ENCODE peak calls at places on chromosomes 12 and 14, in nine cellular contexts. J is stomach, Q is IMR-90, P is vagina, R is transverse colon, L is prostate gland, T is body of pancreas, X is heart left ventricle, V is uterus. H is an unnamed sample.
A peak's percentile ranks its signal among the peaks of the same experiment; 100 is the strongest.

GRCh38 chr12:95208678-95209077 is 8.6 kb downstream of the FGD6 start:
- DNase-seq in J (no peak), Q (no peak), P (no peak), R (no peak), L (no peak), T (no peak), X (no peak), V (no peak), H (peak; percentile 52)

GRCh38 chr12:78457951-78458350 is 406.6 kb upstream of the SYT1 start:
- DNase-seq in J (no peak), Q (peak; percentile 72), P (no peak), R (no peak), L (no peak), T (no peak), X (no peak), V (no peak), H (no peak)

GRCh38 chr12:71297930-71298329 is 140.1 kb upstream of the TSPAN8 start:
- DNase-seq in J (no peak), Q (no peak), P (no peak), R (no peak), L (no peak), T (no peak), X (no peak), V (no peak), H (no peak)

GRCh38 chr12:13530966-13531365 is 334.4 kb downstream of the EMP1 start:
- DNase-seq in J (no peak), Q (no peak), P (no peak), R (peak; percentile 11), L (no peak), T (no peak), X (no peak), V (no peak), H (peak; percentile 78)

GRCh38 chr14:54116972-54117371 is 160.3 kb upstream of the BMP4 start:
- DNase-seq in J (no peak), Q (peak; percentile 66), P (no peak), R (no peak), L (no peak), T (no peak), X (no peak), V (no peak), H (no peak)

GRCh38 chr14:100192250-100192671 is 32.8 kb upstream of the DEGS2 start:
- DNase-seq in J (no peak), Q (no peak), P (no peak), R (peak; percentile 21), L (no peak), T (peak; percentile 26), X (peak; percentile 38), V (peak; percentile 45), H (no peak)

GRCh38 chr12:29242921-29243431 is 93.9 kb downstream of the FAR2 start:
- DNase-seq in J (no peak), Q (no peak), P (no peak), R (no peak), L (no peak), T (no peak), X (no peak), V (no peak), H (no peak)

GRCh38 chr12:51590347-51591019 is 550 bp upstream of the SCN8A start:
- DNase-seq in J (peak; percentile 66), Q (peak; percentile 75), P (no peak), R (peak; percentile 73), L (peak; percentile 53), T (peak; percentile 82), X (peak; percentile 43), V (peak; percentile 27), H (peak; percentile 63)

GRCh38 chr12:65025070-65025469 is 96.0 kb downstream of the WIF1 start:
- DNase-seq in J (no peak), Q (no peak), P (no peak), R (no peak), L (no peak), T (no peak), X (no peak), V (no peak), H (no peak)

GRCh38 chr12:120388711-120389431 is 19.9 kb upstream of the MSI1 start:
- DNase-seq in J (no peak), Q (no peak), P (no peak), R (no peak), L (no peak), T (no peak), X (no peak), V (no peak), H (no peak)

GRCh38 chr12:54692353-54692752 is 44.2 kb upstream of the DCD start:
- DNase-seq in J (no peak), Q (no peak), P (no peak), R (no peak), L (no peak), T (no peak), X (no peak), V (no peak), H (no peak)

GRCh38 chr12:49702676-49703228 is 4.5 kb downstream of the FMNL3 start:
- DNase-seq in J (no peak), Q (no peak), P (no peak), R (no peak), L (no peak), T (no peak), X (no peak), V (no peak), H (no peak)

GRCh38 chr12:49693931-49694439 is 13.2 kb downstream of the FMNL3 start:
- DNase-seq in J (no peak), Q (no peak), P (no peak), R (no peak), L (no peak), T (no peak), X (no peak), V (no peak), H (no peak)

GRCh38 chr12:49702009-49702408 is 5.2 kb downstream of the FMNL3 start:
- DNase-seq in J (no peak), Q (no peak), P (no peak), R (no peak), L (no peak), T (no peak), X (no peak), V (no peak), H (peak; percentile 37)

GRCh38 chr12:49698619-49699545 is 8.3 kb downstream of the FMNL3 start:
- DNase-seq in J (no peak), Q (peak; percentile 71), P (no peak), R (peak; percentile 21), L (no peak), T (no peak), X (peak; percentile 43), V (no peak), H (peak; percentile 62)

DNA sequence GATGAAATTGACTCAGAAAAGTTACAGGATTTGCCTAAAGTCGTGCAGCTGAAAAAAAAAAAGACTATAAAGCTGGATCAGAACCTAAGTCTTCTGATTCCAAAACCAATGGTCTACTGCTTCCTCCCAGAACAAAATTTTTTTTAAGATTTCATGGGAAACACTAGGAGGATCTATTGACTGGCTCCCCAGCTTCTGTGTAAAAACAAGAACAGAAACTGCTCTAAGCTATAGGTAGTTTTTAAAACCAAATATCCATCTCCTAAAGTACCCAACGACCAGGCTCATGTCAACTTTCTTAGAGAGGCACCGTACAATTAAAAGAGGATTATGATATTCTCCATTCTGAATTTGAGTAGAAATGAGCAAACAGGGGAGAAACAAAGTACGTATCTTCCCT is 9.4 kb downstream of the FMNL3 start:
- DNase-seq in J (no peak), Q (no peak), P (no peak), R (no peak), L (no peak), T (no peak), X (no peak), V (no peak), H (no peak)
- H3K4me3 ChIP-seq in J (no peak overlapping the region), Q (no peak overlapping the region), P (no peak overlapping the region), R (no peak overlapping the region), L (no peak overlapping the region), T (no peak overlapping the region), X (no peak overlapping the region), V (no peak overlapping the region), H (no peak overlapping the region)

GRCh38 chr12:57940052-57940914 is 1.1 kb upstream of the ATP23 start:
- DNase-seq in J (no peak), Q (no peak), P (no peak), R (no peak), L (no peak), T (peak; percentile 10), X (no peak), V (no peak), H (no peak)

GRCh38 chr12:57943438-57944080 is 2.2 kb downstream of the ATP23 start:
- DNase-seq in J (no peak), Q (no peak), P (no peak), R (no peak), L (no peak), T (no peak), X (no peak), V (no peak), H (no peak)

GRCh38 chr12:57939291-57939690 is 2.1 kb upstream of the ATP23 start:
- DNase-seq in J (no peak), Q (no peak), P (no peak), R (no peak), L (no peak), T (no peak), X (no peak), V (no peak), H (no peak)

GRCh38 chr12:57940915-57941164 is 527 bp upstream of the ATP23 start:
- DNase-seq in J (no peak), Q (no peak), P (no peak), R (peak; percentile 11), L (no peak), T (no peak), X (no peak), V (no peak), H (no peak)

DNA sequence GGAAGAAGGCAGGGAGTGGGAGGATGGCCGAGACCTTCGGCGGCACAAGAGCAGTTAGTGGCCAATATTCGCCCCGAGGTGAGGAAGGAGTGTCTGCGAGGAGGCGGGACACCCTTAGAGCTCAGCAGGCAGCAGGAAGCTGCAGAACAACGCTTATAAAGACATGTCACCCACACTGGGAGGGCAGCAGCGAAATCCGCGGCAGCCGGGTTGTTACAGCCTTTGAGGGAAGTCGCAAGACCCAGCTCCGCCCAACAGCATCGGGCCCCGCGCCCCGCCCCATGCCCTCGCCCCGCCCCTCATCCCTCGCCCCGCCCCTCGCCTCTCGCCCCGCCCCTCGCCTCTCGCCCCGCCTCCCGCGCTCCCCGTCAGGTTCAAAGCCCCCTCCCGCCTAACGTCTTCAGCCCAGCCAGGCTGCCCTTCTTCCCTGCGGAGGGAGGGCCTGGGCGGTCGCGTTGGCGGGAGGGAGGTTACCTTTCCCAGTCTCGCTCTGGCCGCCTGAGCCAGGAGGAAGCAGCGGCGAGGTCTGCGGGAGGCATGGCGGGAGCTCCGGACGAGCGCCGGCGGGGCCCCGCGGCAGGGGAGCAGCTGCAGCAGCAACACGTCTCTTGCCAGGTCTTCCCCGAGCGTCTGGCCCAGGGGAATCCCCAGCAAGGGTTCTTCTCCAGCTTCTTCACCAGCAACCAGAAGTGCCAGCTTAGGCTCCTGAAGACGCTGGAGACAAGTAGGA is at the start of gene ATP23:
- DNase-seq in J (peak; percentile 93), Q (peak; percentile 83), P (peak; percentile 95), R (peak; percentile 94), L (peak; percentile 92), T (peak; percentile 96), X (peak; percentile 88), V (peak; percentile 89), H (peak; percentile 95)
- TF ChIP-seq POLR2A in J (peak; percentile 38), Q (peak; percentile 71), P (no peak), R (peak; percentile 93), L (peak; percentile 82), T (peak; percentile 98), X (peak; percentile 61), V (peak; percentile 87), H (peak; percentile 60)

GRCh38 chr14:31204593-31205534 is 2.7 kb downstream of the HECTD1 start:
- DNase-seq in J (no peak), Q (no peak), P (no peak), R (no peak), L (no peak), T (no peak), X (no peak), V (no peak), H (no peak)
- H3K27ac ChIP-seq in J (peak overlapping the region; percentile 99), Q (no peak overlapping the region), P (peak overlapping the region; percentile 97), R (peak overlapping the region; percentile 100), L (peak overlapping the region; percentile 98), T (no peak overlapping the region), X (no peak overlapping the region), V (no peak overlapping the region), H (peak overlapping the region; percentile 100)

GRCh38 chr12:42725839-42726238 is 136.3 kb upstream of the PRICKLE1 start:
- DNase-seq in J (no peak), Q (peak; percentile 94), P (no peak), R (no peak), L (no peak), T (no peak), X (no peak), V (no peak), H (no peak)
- H3K4me3 ChIP-seq in J (no peak overlapping the region), Q (no peak overlapping the region), P (no peak overlapping the region), R (no peak overlapping the region), L (no peak overlapping the region), T (no peak overlapping the region), X (no peak overlapping the region), V (no peak overlapping the region), H (no peak overlapping the region)